ENCODE peak calls at places on chromosome 6, in ten cellular contexts. One of them, this sample, is unnamed.

GRCh38 chr6:22727709-22728108 is 158.3 kb downstream of the HDGFL1 start:
- DNase-seq in CD8-positive, alpha-beta T cell: no peak
- DNase-seq in breast epithelium: no peak
- DNase-seq in tibial artery: no peak
- DNase-seq in PC-3: no peak
- DNase-seq in fibroblast of mammary gland: peak
- DNase-seq in transverse colon: no peak
- DNase-seq in endodermal cell: no peak
- DNase-seq in epithelial cell of esophagus: no peak
- DNase-seq in fibroblast of lung: peak
- DNase-seq in this sample: no peak

GRCh38 chr6:5302220-5302946 is 41.1 kb downstream of the FARS2 start:
- DNase-seq in CD8-positive, alpha-beta T cell: no peak
- DNase-seq in breast epithelium: no peak
- DNase-seq in tibial artery: no peak
- DNase-seq in PC-3: no peak
- DNase-seq in fibroblast of mammary gland: no peak
- DNase-seq in transverse colon: no peak
- DNase-seq in endodermal cell: no peak
- DNase-seq in epithelial cell of esophagus: no peak
- DNase-seq in fibroblast of lung: no peak
- DNase-seq in this sample: peak

GRCh38 chr6:90096818-90097217 is 199.8 kb downstream of the BACH2 start:
- DNase-seq in CD8-positive, alpha-beta T cell: no peak
- DNase-seq in breast epithelium: no peak
- DNase-seq in tibial artery: no peak
- DNase-seq in PC-3: no peak
- DNase-seq in fibroblast of mammary gland: no peak
- DNase-seq in transverse colon: no peak
- DNase-seq in endodermal cell: no peak
- DNase-seq in epithelial cell of esophagus: no peak
- DNase-seq in fibroblast of lung: no peak
- DNase-seq in this sample: no peak

GRCh38 chr6:150098155-150098554 is 29.2 kb upstream of the ULBP3 start:
- DNase-seq in CD8-positive, alpha-beta T cell: no peak
- DNase-seq in breast epithelium: no peak
- DNase-seq in tibial artery: no peak
- DNase-seq in PC-3: no peak
- DNase-seq in fibroblast of mammary gland: no peak
- DNase-seq in transverse colon: no peak
- DNase-seq in endodermal cell: no peak
- DNase-seq in epithelial cell of esophagus: no peak
- DNase-seq in fibroblast of lung: no peak
- DNase-seq in this sample: no peak

GRCh38 chr6:12572884-12573824 is 143.4 kb upstream of the PHACTR1 start:
- DNase-seq in CD8-positive, alpha-beta T cell: no peak
- DNase-seq in breast epithelium: peak
- DNase-seq in tibial artery: no peak
- DNase-seq in PC-3: peak
- DNase-seq in fibroblast of mammary gland: peak
- DNase-seq in transverse colon: no peak
- DNase-seq in endodermal cell: peak
- DNase-seq in epithelial cell of esophagus: peak
- DNase-seq in fibroblast of lung: peak
- DNase-seq in this sample: no peak

GRCh38 chr6:105836379-105836778 is 249.8 kb upstream of the PRDM1 start:
- DNase-seq in CD8-positive, alpha-beta T cell: no peak
- DNase-seq in breast epithelium: no peak
- DNase-seq in tibial artery: no peak
- DNase-seq in PC-3: no peak
- DNase-seq in fibroblast of mammary gland: no peak
- DNase-seq in transverse colon: no peak
- DNase-seq in endodermal cell: no peak
- DNase-seq in epithelial cell of esophagus: no peak
- DNase-seq in fibroblast of lung: no peak
- DNase-seq in this sample: no peak

GRCh38 chr6:110485461-110485860 is 9.0 kb upstream of the SLC22A16 start:
- DNase-seq in CD8-positive, alpha-beta T cell: no peak
- DNase-seq in breast epithelium: no peak
- DNase-seq in tibial artery: no peak
- DNase-seq in PC-3: no peak
- DNase-seq in fibroblast of mammary gland: no peak
- DNase-seq in transverse colon: no peak
- DNase-seq in endodermal cell: peak
- DNase-seq in epithelial cell of esophagus: no peak
- DNase-seq in fibroblast of lung: no peak
- DNase-seq in this sample: no peak

GRCh38 chr6:86730216-86730615 is 207.1 kb upstream of the HTR1E start:
- DNase-seq in CD8-positive, alpha-beta T cell: no peak
- DNase-seq in breast epithelium: no peak
- DNase-seq in tibial artery: no peak
- DNase-seq in PC-3: no peak
- DNase-seq in fibroblast of mammary gland: no peak
- DNase-seq in transverse colon: no peak
- DNase-seq in endodermal cell: no peak
- DNase-seq in epithelial cell of esophagus: peak
- DNase-seq in fibroblast of lung: no peak
- DNase-seq in this sample: no peak

GRCh38 chr6:35046862-35047261 is 94.3 kb downstream of the TCP11 start:
- DNase-seq in CD8-positive, alpha-beta T cell: no peak
- DNase-seq in breast epithelium: no peak
- DNase-seq in tibial artery: peak
- DNase-seq in PC-3: no peak
- DNase-seq in fibroblast of mammary gland: no peak
- DNase-seq in transverse colon: no peak
- DNase-seq in endodermal cell: no peak
- DNase-seq in epithelial cell of esophagus: peak
- DNase-seq in fibroblast of lung: no peak
- DNase-seq in this sample: no peak

GRCh38 chr6:24205020-24205492 is 79.0 kb downstream of the NRSN1 start:
- DNase-seq in CD8-positive, alpha-beta T cell: no peak
- DNase-seq in breast epithelium: no peak
- DNase-seq in tibial artery: no peak
- DNase-seq in PC-3: peak
- DNase-seq in fibroblast of mammary gland: peak
- DNase-seq in transverse colon: no peak
- DNase-seq in endodermal cell: peak
- DNase-seq in epithelial cell of esophagus: peak
- DNase-seq in fibroblast of lung: peak
- DNase-seq in this sample: no peak
- TF ChIP-seq CTCF in CD8-positive, alpha-beta T cell: peak
- TF ChIP-seq CTCF in breast epithelium: peak
- TF ChIP-seq CTCF in tibial artery: peak
- TF ChIP-seq CTCF in PC-3: peak
- TF ChIP-seq CTCF in fibroblast of mammary gland: peak
- TF ChIP-seq CTCF in transverse colon: peak
- TF ChIP-seq CTCF in endodermal cell: peak
- TF ChIP-seq CTCF in epithelial cell of esophagus: peak
- TF ChIP-seq CTCF in fibroblast of lung: peak
- TF ChIP-seq CTCF in this sample: peak

DNA sequence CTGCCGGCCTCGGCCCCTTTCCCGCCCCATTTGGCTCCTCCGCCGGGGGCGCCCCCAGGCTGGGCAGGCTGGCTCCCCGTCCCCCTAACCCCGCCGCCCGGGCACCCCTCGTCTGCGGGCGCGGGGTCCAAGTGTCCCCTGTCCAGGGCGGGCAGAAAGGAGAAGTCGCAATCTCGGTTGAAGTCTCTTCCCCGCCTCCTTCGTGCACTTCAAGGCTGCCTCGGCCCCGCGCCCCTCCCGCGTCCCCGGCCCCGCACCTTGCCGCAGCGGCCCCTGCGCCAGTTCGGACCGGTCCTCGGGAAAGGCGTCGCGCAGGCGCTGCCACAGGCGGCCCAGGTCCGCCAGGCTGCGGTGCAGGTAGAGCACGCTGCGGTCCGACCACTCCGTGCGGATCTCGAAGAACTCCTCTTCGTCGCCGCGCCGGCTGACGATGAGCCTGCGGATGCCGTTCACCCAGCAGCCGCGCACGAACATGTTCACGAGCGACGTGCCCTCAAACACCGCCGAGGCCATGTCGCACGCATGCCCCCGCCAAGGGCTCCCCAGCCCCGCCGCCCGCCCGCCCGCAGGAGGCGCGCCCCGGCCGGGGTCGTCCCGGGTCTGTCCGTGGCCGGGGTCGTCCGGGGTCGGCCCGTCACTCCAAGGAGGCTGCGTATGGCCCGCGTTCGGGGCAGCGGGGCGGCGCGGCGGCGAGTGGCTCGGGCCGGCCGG is at the start of gene PXDC1:
- DNase-seq in CD8-positive, alpha-beta T cell: no peak
- DNase-seq in breast epithelium: no peak
- DNase-seq in tibial artery: no peak
- DNase-seq in PC-3: peak
- DNase-seq in fibroblast of mammary gland: no peak
- DNase-seq in transverse colon: no peak
- DNase-seq in endodermal cell: peak
- DNase-seq in epithelial cell of esophagus: peak
- DNase-seq in fibroblast of lung: no peak
- DNase-seq in this sample: no peak
- H3K4me3 ChIP-seq in CD8-positive, alpha-beta T cell: peak
- H3K4me3 ChIP-seq in breast epithelium: peak
- H3K4me3 ChIP-seq in tibial artery: peak
- H3K4me3 ChIP-seq in PC-3: peak
- H3K4me3 ChIP-seq in fibroblast of mammary gland: peak
- H3K4me3 ChIP-seq in transverse colon: peak
- H3K4me3 ChIP-seq in endodermal cell: peak
- H3K4me3 ChIP-seq in epithelial cell of esophagus: peak
- H3K4me3 ChIP-seq in fibroblast of lung: peak
- H3K4me3 ChIP-seq in this sample: peak

GRCh38 chr6:156659317-156660198 is 117.6 kb upstream of the ARID1B start:
- DNase-seq in CD8-positive, alpha-beta T cell: no peak
- DNase-seq in breast epithelium: no peak
- DNase-seq in tibial artery: no peak
- DNase-seq in PC-3: no peak
- DNase-seq in fibroblast of mammary gland: no peak
- DNase-seq in transverse colon: no peak
- DNase-seq in endodermal cell: no peak
- DNase-seq in epithelial cell of esophagus: no peak
- DNase-seq in fibroblast of lung: no peak
- DNase-seq in this sample: no peak
- TF ChIP-seq CTCF in CD8-positive, alpha-beta T cell: no peak
- TF ChIP-seq CTCF in breast epithelium: no peak
- TF ChIP-seq CTCF in tibial artery: no peak
- TF ChIP-seq CTCF in PC-3: no peak
- TF ChIP-seq CTCF in fibroblast of mammary gland: no peak
- TF ChIP-seq CTCF in transverse colon: no peak
- TF ChIP-seq CTCF in endodermal cell: peak
- TF ChIP-seq CTCF in epithelial cell of esophagus: no peak
- TF ChIP-seq CTCF in fibroblast of lung: no peak
- TF ChIP-seq CTCF in this sample: peak

GRCh38 chr6:17580518-17581048 is 19.5 kb upstream of the FAM8A1 start:
- DNase-seq in CD8-positive, alpha-beta T cell: no peak
- DNase-seq in breast epithelium: no peak
- DNase-seq in tibial artery: peak
- DNase-seq in PC-3: peak
- DNase-seq in fibroblast of mammary gland: peak
- DNase-seq in transverse colon: peak
- DNase-seq in endodermal cell: peak
- DNase-seq in epithelial cell of esophagus: peak
- DNase-seq in fibroblast of lung: peak
- DNase-seq in this sample: no peak
- H3K4me3 ChIP-seq in CD8-positive, alpha-beta T cell: peak
- H3K4me3 ChIP-seq in breast epithelium: peak
- H3K4me3 ChIP-seq in tibial artery: peak
- H3K4me3 ChIP-seq in PC-3: peak
- H3K4me3 ChIP-seq in fibroblast of mammary gland: peak
- H3K4me3 ChIP-seq in transverse colon: peak
- H3K4me3 ChIP-seq in endodermal cell: no peak
- H3K4me3 ChIP-seq in epithelial cell of esophagus: peak
- H3K4me3 ChIP-seq in fibroblast of lung: peak
- H3K4me3 ChIP-seq in this sample: no peak